ENCODE peak calls at places on chromosomes 3 and 15, in five cellular contexts. Y is psoas muscle; M is GM23248; T is naive thymus-derived CD4-positive, alpha-beta T cell; G is thoracic aorta. X is an unnamed sample.

GRCh38 chr3:52240059-52240885 is 1.3 kb upstream of the TWF2 start:
- DNase-seq in G (no peak), T (peak; percentile 63), Y (peak; percentile 83), M (peak; percentile 96), X (peak; percentile 72)

GRCh38 chr3:196968233-196969000 is at the start of gene PIGZ:
- DNase-seq in Y (peak; percentile 71), G (no peak), T (no peak), M (peak; percentile 76), X (no peak)

GRCh38 chr3:49456417-49456816 is 13.7 kb upstream of the DAG1 start:
- DNase-seq in G (no peak), M (no peak), Y (no peak), T (no peak), X (no peak)

GRCh38 chr3:194985031-194985578 is 285.9 kb downstream of the XXYLT1 start:
- DNase-seq in Y (peak; percentile 91), G (no peak), M (peak; percentile 89), T (no peak), X (no peak)

GRCh38 chr3:123021986-123022510 is 5.5 kb downstream of the SEMA5B start:
- DNase-seq in G (no peak), M (no peak), T (no peak), Y (no peak), X (no peak)

GRCh38 chr15:38041576-38041975 is 107.1 kb downstream of the TMCO5A start:
- DNase-seq in G (no peak), T (no peak), M (peak; percentile 73), Y (no peak), X (no peak)

GRCh38 chr3:117168896-117169295 is 459.3 kb downstream of the TUSC7 start:
- DNase-seq in T (no peak), G (no peak), Y (no peak), M (no peak), X (no peak)

GRCh38 chr3:11556851-11557644 is 86.7 kb downstream of the VGLL4 start:
- DNase-seq in G (no peak), Y (peak; percentile 84), T (no peak), M (peak; percentile 94), X (no peak)

GRCh38 chr15:69862540-69862939 is 235.2 kb downstream of the TLE3 start:
- DNase-seq in M (no peak), Y (no peak), T (no peak), G (no peak), X (no peak)

GRCh38 chr3:9934993-9935392 is 1.4 kb downstream of the CRELD1 start:
- DNase-seq in G (no peak), M (no peak), T (no peak), Y (no peak), X (no peak)

GRCh38 chr3:49998326-49998725 is 58.4 kb downstream of the RBM6 start:
- DNase-seq in Y (no peak), T (no peak), M (peak; percentile 54), G (no peak), X (peak; percentile 18)

GRCh38 chr3:13537244-13537921 is 11.5 kb upstream of the FBLN2 start:
- DNase-seq in G (no peak), T (no peak), Y (no peak), M (no peak), X (no peak)

GRCh38 chr3:155983834-155984474 is 113.5 kb downstream of the GMPS start:
- DNase-seq in G (no peak), T (no peak), M (no peak), Y (no peak), X (no peak)

GRCh38 chr15:28871168-28871567 is 14.6 kb upstream of the APBA2 start:
- DNase-seq in Y (no peak), G (no peak), T (no peak), M (no peak), X (no peak)

GRCh38 chr3:150764607-150765366 is 1.8 kb upstream of the SIAH2 start:
- DNase-seq in G (no peak), Y (no peak), M (no peak), T (no peak), X (no peak)

GRCh38 chr3:10703875-10704274 is 112.2 kb upstream of the SLC6A11 start:
- DNase-seq in M (peak; percentile 57), Y (no peak), G (no peak), T (no peak), X (no peak)

GRCh38 chr3:151925419-151925818 is 52.0 kb downstream of the SUCNR1 start:
- DNase-seq in T (no peak), Y (no peak), M (no peak), G (no peak), X (no peak)

GRCh38 chr3:189157232-189158007 is 14.4 kb upstream of the TPRG1 start:
- DNase-seq in Y (no peak), T (no peak), G (no peak), M (no peak), X (no peak)

GRCh38 chr3:66001626-66002025 is 37.1 kb downstream of the MAGI1 start:
- DNase-seq in M (no peak), G (no peak), Y (no peak), T (no peak), X (no peak)

GRCh38 chr15:40932146-40932545 is 3.0 kb downstream of the DLL4 start:
- DNase-seq in Y (no peak), G (no peak), M (no peak), T (no peak), X (no peak)

GRCh38 chr3:155398046-155398445 is 104.6 kb upstream of the STRIT1 start:
- DNase-seq in Y (no peak), M (peak; percentile 38), G (no peak), T (no peak), X (no peak)

GRCh38 chr3:74465652-74466415 is 148.6 kb downstream of the CNTN3 start:
- DNase-seq in G (no peak), Y (peak; percentile 26), T (no peak), M (peak; percentile 69), X (no peak)

DNA sequence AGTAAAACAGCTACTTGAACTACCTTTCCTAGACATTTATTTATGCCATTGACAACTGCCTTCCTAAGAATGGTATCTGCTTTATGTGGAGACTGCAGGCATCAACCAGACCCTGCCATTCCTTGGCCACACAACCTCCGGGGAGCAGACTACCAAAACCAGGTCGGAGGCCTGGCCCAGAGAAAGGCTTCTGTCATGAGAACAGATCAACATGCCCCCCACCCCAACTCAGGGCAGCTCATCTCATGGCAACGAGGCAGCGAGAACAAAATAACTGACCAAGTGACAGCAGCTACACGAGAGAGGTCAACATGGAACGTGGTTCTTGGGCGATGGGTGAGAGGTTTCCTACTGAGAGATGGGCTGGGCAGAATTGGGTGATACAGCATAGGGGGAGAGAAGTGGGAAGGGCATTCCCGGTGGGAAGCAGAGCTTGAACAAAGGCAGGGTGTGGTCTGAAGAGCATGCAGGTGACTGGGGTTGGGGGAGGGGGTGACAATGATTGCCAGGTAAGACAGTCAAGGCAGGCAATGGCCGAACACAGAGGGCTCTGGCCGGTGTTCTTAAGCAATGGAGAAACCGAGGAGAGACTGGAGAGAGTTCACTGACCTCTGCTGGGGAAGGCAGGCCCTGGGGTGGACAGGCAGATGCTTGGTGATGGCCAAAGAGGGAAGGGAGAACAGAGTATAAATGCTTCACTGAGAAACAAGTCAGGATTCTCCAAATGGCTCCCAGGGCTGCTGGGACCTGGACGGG is 33.9 kb downstream of the CCDC12 start:
- DNase-seq in G (no peak), Y (no peak), T (no peak), M (no peak), X (no peak)
- H3K36me3 ChIP-seq in G (peaks cover 10% of the 10 kb centered on the region), Y (no peaks in the 10 kb centered on the region), T (peaks cover 15% of the 10 kb centered on the region), M (no peaks in the 10 kb centered on the region), X (no peaks in the 10 kb centered on the region)

GRCh38 chr3:98918586-98918985 is 17.1 kb upstream of the DCBLD2 start:
- DNase-seq in G (no peak), T (no peak), Y (no peak), M (peak; percentile 33), X (no peak)

GRCh38 chr3:98917608-98918007 is 16.1 kb upstream of the DCBLD2 start:
- DNase-seq in Y (no peak), G (no peak), T (no peak), M (no peak), X (no peak)

GRCh38 chr3:98920166-98920565 is 18.7 kb upstream of the DCBLD2 start:
- DNase-seq in G (no peak), Y (no peak), M (no peak), T (no peak), X (no peak)

GRCh38 chr3:98921957-98922356 is 20.5 kb upstream of the DCBLD2 start:
- DNase-seq in M (no peak), Y (no peak), T (no peak), G (no peak), X (no peak)
- H3K36me3 ChIP-seq in M (no peaks in the 10 kb centered on the region), Y (no peaks in the 10 kb centered on the region), T (no peaks in the 10 kb centered on the region), G (no peaks in the 10 kb centered on the region), X (no peaks in the 10 kb centered on the region)

GRCh38 chr3:47436180-47436579 is 39.6 kb downstream of the SCAP start:
- DNase-seq in T (no peak), G (no peak), M (no peak), Y (no peak), X (no peak)
- H3K36me3 ChIP-seq in T (peaks cover 16% of the 10 kb centered on the region), G (peaks cover 26% of the 10 kb centered on the region), M (no peaks in the 10 kb centered on the region), Y (peaks cover 4% of the 10 kb centered on the region), X (no peaks in the 10 kb centered on the region)

DNA sequence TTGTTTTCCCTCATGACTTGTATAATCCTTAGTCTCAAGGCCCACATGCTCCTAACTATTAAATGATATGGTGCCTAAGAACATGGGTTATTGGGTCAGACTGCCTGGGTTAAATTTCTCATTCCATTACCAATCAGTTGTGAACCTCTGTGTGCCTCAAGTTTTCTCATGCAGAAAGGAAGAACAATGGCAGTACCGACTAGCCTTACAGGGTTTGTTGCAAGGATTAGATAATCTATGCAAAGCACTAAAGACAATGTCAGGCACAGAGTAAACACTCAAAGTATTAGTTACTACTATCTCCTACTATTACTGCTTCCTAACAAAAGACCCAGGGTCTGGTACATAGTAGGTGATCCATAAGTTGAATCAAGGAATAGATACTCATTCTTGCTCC is 12.2 kb downstream of the ADPGK start:
- DNase-seq in G (no peak), T (no peak), M (no peak), Y (no peak), X (no peak)
- H3K36me3 ChIP-seq in G (peaks cover 12% of the 10 kb centered on the region), T (peaks cover 28% of the 10 kb centered on the region), M (peaks cover 41% of the 10 kb centered on the region), Y (peaks cover 8% of the 10 kb centered on the region), X (peaks cover 1% of the 10 kb centered on the region)

GRCh38 chr3:132507657-132508056 is 89.4 kb upstream of the ACKR4 start:
- DNase-seq in M (no peak), T (no peak), Y (no peak), G (no peak), X (peak; percentile 4)
- H3K36me3 ChIP-seq in M (peaks cover 52% of the 10 kb centered on the region), T (peaks cover 22% of the 10 kb centered on the region), Y (peaks cover 3% of the 10 kb centered on the region), G (peaks cover 36% of the 10 kb centered on the region), X (no peaks in the 10 kb centered on the region)

GRCh38 chr15:92921215-92922131 is 21.3 kb downstream of the CHD2 start:
- DNase-seq in T (no peak), Y (no peak), M (peak; percentile 85), G (no peak), X (peak; percentile 84)
- H3K36me3 ChIP-seq in T (no peaks in the 10 kb centered on the region), Y (no peaks in the 10 kb centered on the region), M (peaks cover 35% of the 10 kb centered on the region), G (peaks cover 21% of the 10 kb centered on the region), X (peaks cover 1% of the 10 kb centered on the region)

DNA sequence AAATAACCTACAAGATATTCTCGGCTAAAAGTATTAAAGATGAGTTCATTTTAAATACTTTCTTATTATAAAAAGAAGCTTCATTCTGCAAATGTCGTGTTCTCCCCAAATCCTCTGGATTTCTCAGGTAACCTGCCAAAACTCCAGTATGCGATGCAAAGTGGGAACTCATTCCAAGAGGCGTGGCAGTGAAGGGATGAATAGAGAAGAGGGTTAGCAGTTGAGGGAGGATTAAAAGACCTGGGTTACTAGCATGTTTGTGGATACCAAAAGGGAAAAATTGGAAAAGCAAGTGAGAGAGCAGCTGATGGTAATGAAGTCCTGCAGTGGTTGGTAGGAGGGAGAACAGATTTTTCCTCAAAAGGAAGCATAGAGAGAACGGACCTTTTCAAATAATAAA is 61.6 kb downstream of the ATP2C1 start:
- DNase-seq in T (no peak), Y (no peak), G (no peak), M (no peak), X (no peak)
- H3K36me3 ChIP-seq in T (no peaks in the 10 kb centered on the region), Y (peaks cover 4% of the 10 kb centered on the region), G (peaks cover 3% of the 10 kb centered on the region), M (peaks cover 35% of the 10 kb centered on the region), X (peaks cover 2% of the 10 kb centered on the region)

GRCh38 chr3:111986800-111987199 is 8.0 kb downstream of the ABHD10 start:
- DNase-seq in T (no peak), G (no peak), M (no peak), Y (no peak), X (no peak)
- H3K36me3 ChIP-seq in T (peaks cover 7% of the 10 kb centered on the region), G (peaks cover 6% of the 10 kb centered on the region), M (peaks cover 16% of the 10 kb centered on the region), Y (no peaks in the 10 kb centered on the region), X (peaks cover 3% of the 10 kb centered on the region)